ENCODE peak calls at places on chromosomes 11 and 22, in eight cellular contexts. O is EH; G is HS-5; B is Ammon's horn; I is activated T-helper 1 cell treated with Interleukin-2 at 50 U/mL for 16 hours; F is left cardiac atrium; P is naive thymus-derived CD4-positive, alpha-beta T cell; S is GM23338. K is an unnamed sample.
A peak's percentile ranks its signal among the peaks of the same experiment; 100 is the strongest.

GRCh38 chr11:62667460-62667859 is 2.3 kb downstream of the CSKMT start:
- DNase-seq in O (no peak), G (no peak), B (no peak), I (no peak), F (no peak), P (no peak), S (no peak), K (no peak)

GRCh38 chr11:14248577-14248976 is 110.4 kb downstream of the RRAS2 start:
- DNase-seq in O (no peak), G (no peak), B (peak; percentile 87), I (no peak), F (no peak), P (peak; percentile 30), S (peak; percentile 64), K (no peak)

GRCh38 chr22:50737728-50738648 is at the start of gene ACR:
- DNase-seq in O (no peak), G (no peak), B (no peak), I (no peak), F (no peak), P (no peak), S (no peak), K (no peak)

GRCh38 chr22:42692239-42693054 is 28.2 kb downstream of the A4GALT start:
- DNase-seq in O (no peak), G (no peak), B (no peak), I (no peak), F (no peak), P (no peak), S (peak; percentile 45), K (no peak)

GRCh38 chr11:59866397-59866796 is at the start of gene TCN1:
- DNase-seq in O (no peak), G (no peak), B (no peak), I (no peak), F (no peak), P (no peak), S (no peak), K (peak; percentile 19)

GRCh38 chr11:68651208-68651984 is 32.9 kb upstream of the GAL start:
- DNase-seq in O (peak; percentile 16), G (no peak), B (no peak), I (no peak), F (no peak), P (no peak), S (peak; percentile 52), K (no peak)

GRCh38 chr22:31637375-31637937 is 24.6 kb downstream of the PISD start:
- DNase-seq in O (no peak), G (no peak), B (peak; percentile 52), I (no peak), F (no peak), P (no peak), S (peak; percentile 37), K (no peak)

GRCh38 chr11:32297629-32298028 is 137.7 kb downstream of the WT1 start:
- DNase-seq in O (peak; percentile 30), G (peak; percentile 46), B (peak; percentile 75), I (no peak), F (no peak), P (no peak), S (peak; percentile 14), K (peak; percentile 82)

GRCh38 chr11:119520966-119521365 is 98.0 kb upstream of the THY1 start:
- DNase-seq in O (no peak), G (no peak), B (no peak), I (no peak), F (no peak), P (no peak), S (no peak), K (no peak)

K was measured in amniotic epithelial cell.